ENCODE peak calls at places on chromosomes 12 and 14, in seven cellular contexts. I, R, U, N, O, M and S are unnamed samples.

GRCh38 chr14:71665781-71666180 is 266.4 kb upstream of the RGS6 start:
- DNase-seq in U (no peak), O (no peak), I (no peak), N (no peak), M (no peak), R (no peak), S (no peak)

GRCh38 chr14:72745546-72745945 is 148.4 kb downstream of the DPF3 start:
- DNase-seq in R (no peak), I (no peak), M (no peak), N (no peak), U (no peak), O (no peak), S (no peak)

GRCh38 chr12:44295958-44296623 is 460.2 kb downstream of the TMEM117 start:
- DNase-seq in N (no peak), U (no peak), M (no peak), O (no peak), R (no peak), I (no peak), S (no peak)

GRCh38 chr12:127230843-127231260 is 1036.1 kb upstream of the TMEM132C start:
- DNase-seq in R (no peak), O (peak), U (no peak), N (no peak), I (no peak), M (no peak), S (no peak)

GRCh38 chr12:124588689-124589318 is 21.4 kb upstream of the NCOR2 start:
- DNase-seq in I (peak), O (no peak), U (no peak), N (peak), R (no peak), M (no peak), S (peak)

GRCh38 chr12:63069860-63070617 is 81.0 kb downstream of the AVPR1A start:
- DNase-seq in R (no peak), U (no peak), I (no peak), M (no peak), O (no peak), N (no peak), S (no peak)

GRCh38 chr14:93105362-93105761 is 10.4 kb downstream of the ITPK1 start:
- DNase-seq in N (peak), O (no peak), R (no peak), M (peak), U (no peak), I (peak), S (no peak)

GRCh38 chr14:41607119-41607785 is 576 bp downstream of the LRFN5 start:
- DNase-seq in O (no peak), U (no peak), R (no peak), N (no peak), I (no peak), M (no peak), S (no peak)

GRCh38 chr14:29990993-29991392 is 63.3 kb upstream of the PRKD1 start:
- DNase-seq in I (no peak), O (no peak), M (no peak), U (no peak), R (no peak), N (no peak), S (no peak)

GRCh38 chr12:109387425-109388166 is 39.9 kb downstream of the MYO1H start:
- DNase-seq in U (no peak), I (no peak), R (no peak), M (no peak), N (no peak), O (peak), S (peak)

GRCh38 chr12:45655186-45655585 is 74.3 kb upstream of the ARID2 start:
- DNase-seq in M (no peak), U (no peak), N (no peak), O (peak), R (no peak), I (no peak), S (peak)

GRCh38 chr14:74619672-74620131 is 7.7 kb upstream of the LTBP2 start:
- DNase-seq in M (peak), O (peak), N (peak), I (peak), U (peak), R (peak), S (no peak)

GRCh38 chr12:25714219-25714984 is 161.3 kb upstream of the LMNTD1 start:
- DNase-seq in M (no peak), N (no peak), U (no peak), O (no peak), I (no peak), R (no peak), S (no peak)

GRCh38 chr12:57131896-57132744 is 3.8 kb downstream of the LRP1 start:
- DNase-seq in U (no peak), I (no peak), N (no peak), O (no peak), M (no peak), R (no peak), S (no peak)

GRCh38 chr12:62259311-62259992 is 752 bp upstream of the USP15 start:
- DNase-seq in I (no peak), O (peak), M (no peak), R (no peak), U (peak), N (no peak), S (peak)

GRCh38 chr12:54009171-54010052 is 627 bp downstream of the HOXC8 start:
- DNase-seq in I (no peak), R (peak), O (peak), U (no peak), M (no peak), N (no peak), S (no peak)

GRCh38 chr12:114667669-114668150 is 16.3 kb downstream of the TBX3 start:
- DNase-seq in O (no peak), R (no peak), U (no peak), N (no peak), M (no peak), I (no peak), S (no peak)

GRCh38 chr14:103847439-103847953 is at the start of gene PPP1R13B:
- DNase-seq in M (peak), I (peak), O (peak), R (peak), N (peak), U (peak), S (peak)

GRCh38 chr14:77616454-77617229 is at the start of gene SPTLC2:
- DNase-seq in O (peak), M (peak), I (peak), N (peak), R (peak), U (peak), S (peak)

GRCh38 chr14:23307687-23308644 is 1.3 kb downstream of the BCL2L2 start:
- DNase-seq in R (peak), U (no peak), M (no peak), I (no peak), N (no peak), O (peak), S (no peak)

GRCh38 chr14:44316647-44317432 is 190.2 kb downstream of the FSCB start:
- DNase-seq in I (no peak), U (no peak), R (no peak), N (no peak), M (no peak), O (peak), S (peak)

GRCh38 chr12:106248177-106248848 is 493 bp upstream of the CKAP4 start:
- DNase-seq in U (peak), N (peak), M (peak), O (peak), R (peak), I (peak), S (no peak)
- TF ChIP-seq POLR2A in U (no peak), N (no peak), M (no peak), O (no peak), R (no peak), I (no peak), S (no peak)

DNA sequence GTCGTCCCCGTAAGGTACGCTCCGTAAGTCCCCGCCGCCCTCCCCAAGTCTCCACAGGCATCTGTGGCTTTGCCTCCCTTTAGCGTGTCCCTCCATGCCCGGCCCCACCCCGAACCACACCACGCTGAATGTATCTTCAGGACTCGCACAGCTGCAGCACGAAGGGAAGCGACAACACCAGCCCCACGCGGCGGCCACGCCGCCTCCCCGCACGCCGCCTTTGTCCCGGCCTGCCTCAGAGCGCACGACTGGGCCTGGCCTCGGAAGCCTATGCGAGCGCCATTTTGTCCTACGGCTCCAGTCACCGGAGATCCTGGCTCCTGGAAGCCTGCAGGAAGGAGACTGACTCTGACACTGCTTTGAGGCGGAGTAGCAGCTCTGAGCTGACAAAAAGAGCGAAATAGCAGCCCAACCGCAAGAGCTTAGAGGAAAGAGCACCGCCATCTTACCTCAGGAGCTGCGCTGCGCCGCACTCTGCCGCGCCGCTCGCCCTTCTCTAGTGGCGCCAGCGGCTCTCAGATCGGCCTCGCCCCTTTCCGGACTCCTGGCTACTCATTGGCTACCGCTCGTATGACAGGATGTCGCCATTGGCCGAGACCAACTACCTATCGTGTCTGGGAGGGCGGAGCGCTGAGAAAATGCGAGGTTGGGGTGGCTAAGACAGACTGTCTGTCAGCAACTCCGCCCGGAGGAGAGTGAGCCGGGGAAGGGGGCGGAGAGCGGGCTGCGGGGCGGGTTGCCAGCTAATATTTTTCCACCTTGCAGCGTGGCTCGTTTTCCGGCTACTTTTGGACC is at the start of gene KANSL2:
- DNase-seq in O (peak), R (peak), M (peak), U (peak), I (peak), N (peak), S (peak)
- TF ChIP-seq POLR2A in O (peak), R (peak), M (peak), U (peak), I (peak), N (peak), S (peak)

DNA sequence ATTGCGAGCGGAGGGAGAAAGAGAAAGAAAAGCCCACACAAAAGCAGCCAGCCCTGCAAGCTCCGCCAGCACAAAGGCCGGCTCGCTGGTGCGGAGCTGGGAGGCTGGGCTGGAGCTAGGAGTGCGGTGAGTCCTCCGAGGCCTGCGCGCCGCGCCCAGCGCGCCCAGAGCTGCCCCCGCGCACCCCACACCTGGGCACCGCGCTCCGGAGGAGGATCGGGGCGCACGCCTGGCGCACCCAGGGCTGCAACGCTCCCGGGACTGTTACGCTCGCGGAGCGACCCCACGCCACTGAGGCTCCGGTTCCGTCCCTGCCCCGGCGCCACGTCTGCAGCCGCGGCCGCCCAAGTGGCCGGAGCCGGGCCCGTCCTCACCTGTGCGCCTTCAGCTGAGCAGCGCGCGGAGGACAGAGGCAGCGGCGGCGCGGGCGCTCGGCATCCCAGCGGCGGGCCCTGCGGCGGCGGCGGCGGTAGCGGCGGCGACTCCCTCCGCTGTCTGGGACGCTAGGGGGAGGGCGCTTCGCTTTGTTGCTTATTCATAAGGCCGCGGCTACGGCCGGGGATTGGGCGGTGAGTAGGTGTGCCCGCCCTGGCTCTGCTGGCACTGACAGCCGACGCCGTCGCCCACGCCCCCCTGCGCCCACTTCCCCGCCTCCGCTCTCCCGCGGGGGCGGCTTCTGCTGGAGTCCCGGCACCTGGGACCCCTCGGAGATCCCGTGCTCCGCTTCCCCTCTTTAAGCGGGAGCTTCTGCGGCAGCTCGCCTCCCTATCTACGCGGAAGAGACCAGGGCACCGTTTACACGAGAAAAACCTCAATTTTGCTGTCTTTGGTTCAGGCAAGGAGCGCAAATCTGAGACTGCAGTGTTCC is at the start of gene ARMH4:
- DNase-seq in N (peak), U (peak), M (peak), O (peak), R (peak), I (peak), S (peak)
- TF ChIP-seq POLR2A in N (peak), U (peak), M (no peak), O (no peak), R (peak), I (peak), S (no peak)

DNA sequence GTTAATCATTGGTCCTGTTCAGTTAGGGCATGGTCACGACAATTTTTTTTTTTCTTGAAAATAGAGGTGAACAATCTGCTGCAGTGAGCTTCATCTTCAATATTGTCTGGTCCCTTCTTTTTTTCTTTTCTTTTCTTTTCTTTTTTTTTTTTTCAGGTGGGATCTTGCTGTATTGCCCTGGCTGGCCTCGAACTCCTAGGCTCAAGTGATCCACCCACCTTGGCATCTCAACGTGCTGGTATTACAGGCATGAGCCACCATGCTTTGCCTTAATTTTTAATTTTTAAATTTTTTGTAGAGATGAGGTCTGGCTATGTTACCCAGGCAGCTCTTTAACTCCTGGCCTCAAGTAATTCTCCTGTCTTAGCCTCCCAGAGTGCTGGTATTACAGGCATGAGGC is 36.5 kb downstream of the MIPOL1 start:
- DNase-seq in N (no peak), I (no peak), O (no peak), U (no peak), M (no peak), R (no peak), S (no peak)
- TF ChIP-seq POLR2A in N (no peak), I (no peak), O (no peak), U (no peak), M (no peak), R (no peak), S (no peak)

GRCh38 chr14:105399441-105399775 is 1.1 kb downstream of the TEX22 start:
- DNase-seq in I (no peak), O (no peak), N (no peak), U (no peak), M (no peak), R (no peak), S (no peak)

GRCh38 chr14:105400016-105400415 is 1.7 kb downstream of the TEX22 start:
- DNase-seq in U (no peak), M (no peak), I (no peak), N (no peak), O (no peak), R (no peak), S (no peak)

GRCh38 chr14:105398726-105399440 is 545 bp downstream of the TEX22 start:
- DNase-seq in M (no peak), O (peak), R (no peak), N (no peak), U (no peak), I (no peak), S (peak)

GRCh38 chr14:105397350-105397931 is 897 bp upstream of the TEX22 start:
- DNase-seq in U (no peak), N (peak), O (no peak), I (no peak), M (no peak), R (peak), S (no peak)

DNA sequence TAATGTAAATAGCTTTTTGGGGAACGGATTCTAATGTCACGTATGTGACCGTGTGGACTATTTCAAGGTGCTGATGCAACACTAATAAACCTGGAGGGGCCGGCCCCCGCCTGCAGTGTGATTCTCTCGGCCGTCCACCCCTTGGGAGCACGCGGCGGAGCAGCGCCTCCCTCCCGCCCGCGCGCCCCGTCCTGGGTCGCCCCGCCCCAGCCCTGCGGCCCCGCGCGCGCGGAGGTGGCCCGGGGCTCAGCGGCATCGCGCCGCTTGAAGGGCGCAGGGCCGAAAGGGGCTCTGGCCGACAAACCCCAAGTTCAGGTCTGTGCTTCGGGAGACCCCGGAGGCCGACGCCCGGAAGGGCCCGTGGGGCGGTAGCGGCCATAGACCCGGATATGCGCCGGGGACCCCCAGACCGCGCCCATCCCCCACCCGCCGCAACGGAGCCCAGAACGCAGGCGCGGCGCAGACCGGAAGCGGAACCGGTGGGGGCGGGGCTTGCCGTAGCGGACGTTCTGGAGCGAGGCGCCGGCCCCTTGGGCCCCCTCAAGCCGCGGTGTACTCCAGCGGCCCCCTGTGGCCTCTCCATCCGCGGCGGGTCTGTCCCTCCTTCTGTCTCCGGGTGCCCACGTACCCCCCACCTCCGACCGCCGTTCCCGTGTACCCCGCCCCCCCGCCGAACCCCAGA is at the start of gene TEX22:
- DNase-seq in O (peak), I (peak), N (peak), U (peak), R (peak), M (peak), S (peak)
- TF ChIP-seq POLR2A in O (peak), I (peak), N (no peak), U (peak), R (peak), M (peak), S (peak)

DNA sequence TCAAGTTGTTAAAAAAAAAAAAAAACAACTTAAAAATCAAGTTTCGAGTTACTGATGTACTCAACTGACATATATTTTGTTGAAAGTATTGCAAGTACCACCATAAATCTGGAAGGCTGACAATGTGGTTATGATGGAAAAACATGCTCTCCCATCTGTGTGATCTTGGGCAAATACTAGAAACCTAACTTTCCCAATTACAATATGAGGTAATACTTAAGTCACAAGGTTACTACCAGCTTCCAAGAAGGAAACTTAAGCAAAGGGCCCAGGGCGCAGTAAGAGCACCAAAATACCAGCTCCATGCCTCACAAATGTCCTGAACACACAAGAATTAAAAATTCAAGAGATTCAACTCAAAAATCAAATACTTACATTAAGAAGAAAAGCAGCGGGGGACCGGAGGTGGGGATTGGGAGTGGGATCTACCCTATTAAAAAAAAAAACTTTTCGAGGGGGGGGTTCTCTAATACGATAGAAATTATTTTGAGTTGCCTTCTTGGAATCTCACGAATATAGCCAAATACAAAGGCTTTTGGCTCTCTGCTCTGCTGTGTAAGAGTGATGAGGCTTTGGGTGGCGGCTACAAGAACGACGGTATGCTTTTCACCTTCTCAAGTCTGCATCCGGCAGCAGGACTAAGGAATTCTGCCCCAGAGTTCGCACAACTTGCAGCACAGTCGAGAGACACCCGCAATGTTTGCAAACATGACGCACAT is 1.2 kb downstream of the SAV1 start:
- DNase-seq in N (no peak), M (peak), I (peak), R (peak), U (peak), O (peak), S (peak)
- TF ChIP-seq POLR2A in N (no peak), M (no peak), I (no peak), R (peak), U (peak), O (no peak), S (no peak)

DNA sequence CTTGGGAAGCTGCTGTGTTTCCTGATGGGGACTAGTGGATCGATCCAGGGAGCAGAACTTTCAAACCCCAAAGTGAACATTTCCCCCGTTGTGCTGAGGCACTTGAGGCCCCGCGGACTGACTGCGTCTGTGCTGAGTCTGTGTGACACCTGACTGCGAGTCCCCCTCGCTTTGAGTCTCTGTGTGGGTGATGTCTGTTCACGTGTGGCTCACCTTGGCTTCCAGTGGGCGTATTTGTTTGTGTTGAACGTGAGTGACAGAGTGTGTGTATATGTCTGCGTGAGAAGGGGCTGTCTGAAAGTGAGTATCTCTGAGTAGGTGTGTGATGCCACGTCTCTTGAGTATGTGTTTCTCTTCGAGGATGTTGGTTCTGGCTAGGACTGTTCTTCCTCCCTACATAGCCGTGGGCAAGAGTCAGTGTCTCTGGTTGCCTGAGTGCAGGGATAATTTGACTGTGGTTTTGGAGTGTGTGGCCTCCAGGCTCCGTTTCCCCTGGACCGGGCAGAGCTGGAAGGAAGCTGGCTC is 1.3 kb downstream of the TEAD4 start:
- DNase-seq in O (peak), R (no peak), N (no peak), I (no peak), M (no peak), U (no peak), S (no peak)
- TF ChIP-seq POLR2A in O (no peak), R (no peak), N (no peak), I (no peak), M (no peak), U (no peak), S (no peak)

GRCh38 chr14:21771671-21772070 is 98.1 kb upstream of the OR4E1 start:
- DNase-seq in N (no peak), O (no peak), I (no peak), R (no peak), M (no peak), U (no peak), S (no peak)

GRCh38 chr14:21768875-21769257 is 95.2 kb upstream of the OR4E1 start:
- DNase-seq in O (no peak), U (no peak), R (no peak), M (no peak), I (no peak), N (no peak), S (no peak)

GRCh38 chr14:21768116-21768874 is 94.7 kb upstream of the OR4E1 start:
- DNase-seq in R (no peak), M (no peak), U (no peak), I (no peak), O (peak), N (no peak), S (peak)
- TF ChIP-seq POLR2A in R (no peak), M (no peak), U (no peak), I (no peak), O (no peak), N (no peak), S (no peak)